ENCODE peak calls at places on chromosomes 1 and 21, in ten cellular contexts. G, W, H, I, B, A, E, R, V and C are unnamed samples. For H3K4me1 and H3K9me3, the result is how much of the 10 kb centered on the place peaks cover.

GRCh38 chr1:66773227-66773626 is 21.0 kb downstream of the DYNLT5 start:
- DNase-seq in G (no peak), W (no peak), H (no peak), I (no peak), B (no peak), A (no peak), E (no peak), R (no peak), V (no peak), C (no peak)

GRCh38 chr21:38377165-38378093 is 120.6 kb downstream of the KCNJ15 start:
- DNase-seq in G (peak), W (no peak), H (no peak), I (no peak), B (no peak), A (no peak), E (no peak), R (no peak), V (peak), C (no peak)

GRCh38 chr1:15540201-15540600 is 13.6 kb downstream of the DNAJC16 start:
- DNase-seq in G (no peak), W (no peak), H (no peak), I (no peak), B (peak), A (no peak), E (no peak), R (no peak), V (no peak), C (no peak)

GRCh38 chr1:31891280-31891679 is 46.9 kb downstream of the PTP4A2 start:
- DNase-seq in G (no peak), W (no peak), H (peak), I (no peak), B (no peak), A (no peak), E (no peak), R (no peak), V (no peak), C (no peak)

GRCh38 chr1:207336559-207337467 is 15.3 kb downstream of the CD55 start:
- DNase-seq in G (no peak), W (no peak), H (peak), I (no peak), B (peak), A (peak), E (no peak), R (no peak), V (no peak), C (no peak)

GRCh38 chr1:221521686-221522085 is 220.2 kb downstream of the DUSP10 start:
- DNase-seq in G (no peak), W (no peak), H (no peak), I (no peak), B (no peak), A (no peak), E (no peak), R (no peak), V (no peak), C (no peak)

GRCh38 chr1:103129796-103130195 is 21.5 kb upstream of the COL11A1 start:
- DNase-seq in G (no peak), W (no peak), H (peak), I (no peak), B (no peak), A (no peak), E (no peak), R (no peak), V (no peak), C (no peak)

GRCh38 chr1:152870831-152871730 is 7.0 kb upstream of the SMCP start:
- DNase-seq in G (peak), W (no peak), H (peak), I (no peak), B (peak), A (no peak), E (no peak), R (no peak), V (no peak), C (no peak)

GRCh38 chr1:154502066-154502741 is at the start of the genes SHE and TDRD10:
- DNase-seq in G (no peak), W (peak), H (no peak), I (no peak), B (no peak), A (no peak), E (peak), R (peak), V (peak), C (no peak)

GRCh38 chr1:204408602-204409001 is 3.0 kb downstream of the PPP1R15B start:
- DNase-seq in G (no peak), W (no peak), H (no peak), I (no peak), B (no peak), A (no peak), E (no peak), R (no peak), V (no peak), C (no peak)
- H3K4me1 ChIP-seq in G (under half), W (under half), H (under half), I (under half), B (under half), A (under half), E (under half), R (under half), V (under half), C (under half)

DNA sequence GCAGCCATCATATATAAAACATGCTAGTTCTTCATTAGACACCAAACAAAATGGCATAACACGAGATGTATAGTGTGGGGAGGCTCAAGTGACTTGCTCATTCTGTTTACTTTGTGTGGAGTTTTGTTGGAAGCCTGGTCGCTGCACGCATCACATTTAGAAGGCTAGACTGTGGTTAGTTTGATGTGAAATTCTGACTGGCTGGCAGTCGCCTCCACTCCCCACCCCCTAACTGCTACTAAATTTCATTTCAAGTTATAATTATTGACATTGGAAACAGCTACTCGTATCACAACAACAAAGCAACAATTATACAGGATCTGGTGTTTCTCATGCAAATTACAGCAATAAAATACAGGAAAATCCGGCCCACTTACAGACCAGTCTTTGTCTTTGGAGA is 356.1 kb downstream of the LMO4 start:
- DNase-seq in G (no peak), W (peak), H (no peak), I (no peak), B (peak), A (no peak), E (peak), R (no peak), V (no peak), C (no peak)
- H3K9me3 ChIP-seq in G (under half), W (under half), H (under half), I (under half), B (under half), A (under half), E (under half), R (under half), V (under half), C (under half)

GRCh38 chr1:59695301-59695700 is 119.4 kb upstream of the HOOK1 start:
- DNase-seq in G (peak), W (no peak), H (no peak), I (no peak), B (no peak), A (no peak), E (no peak), R (no peak), V (no peak), C (no peak)

GRCh38 chr1:59691261-59691660 is 123.5 kb upstream of the HOOK1 start:
- DNase-seq in G (peak), W (peak), H (no peak), I (no peak), B (peak), A (no peak), E (peak), R (peak), V (peak), C (no peak)

GRCh38 chr1:59692591-59692990 is 122.2 kb upstream of the HOOK1 start:
- DNase-seq in G (peak), W (peak), H (no peak), I (no peak), B (peak), A (no peak), E (no peak), R (peak), V (peak), C (no peak)

GRCh38 chr1:59690531-59690930 is 124.2 kb upstream of the HOOK1 start:
- DNase-seq in G (peak), W (no peak), H (no peak), I (no peak), B (no peak), A (no peak), E (no peak), R (no peak), V (no peak), C (no peak)

GRCh38 chr1:59693431-59693830 is 121.3 kb upstream of the HOOK1 start:
- DNase-seq in G (peak), W (no peak), H (no peak), I (no peak), B (no peak), A (no peak), E (no peak), R (no peak), V (no peak), C (no peak)
- H3K4me1 ChIP-seq in G (under half), W (under half), H (under half), I (under half), B (under half), A (under half), E (under half), R (under half), V (under half), C (under half)

DNA sequence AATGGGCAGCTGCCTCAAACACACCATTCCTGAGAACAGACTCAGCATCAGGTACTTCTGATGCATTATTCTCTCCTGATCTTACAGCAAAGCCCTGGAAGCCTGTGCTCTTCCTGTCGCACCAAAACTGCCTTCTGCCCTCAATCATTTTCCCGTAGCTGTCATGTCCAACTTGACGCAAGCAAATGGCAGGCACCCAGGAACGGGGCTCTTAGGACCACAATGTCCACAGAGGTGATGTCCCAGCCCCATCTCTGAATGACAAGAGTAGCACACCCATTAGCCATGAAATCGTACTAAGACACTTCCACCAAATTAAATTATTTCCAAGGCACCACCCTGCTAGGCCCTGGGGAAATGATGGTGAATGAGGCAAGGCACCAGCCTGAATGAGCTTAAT is 47.1 kb downstream of the PTPN14 start:
- DNase-seq in G (no peak), W (no peak), H (no peak), I (no peak), B (no peak), A (no peak), E (no peak), R (no peak), V (no peak), C (no peak)
- H3K9me3 ChIP-seq in G (under half), W (under half), H (under half), I (under half), B (under half), A (under half), E (under half), R (under half), V (under half), C (under half)

DNA sequence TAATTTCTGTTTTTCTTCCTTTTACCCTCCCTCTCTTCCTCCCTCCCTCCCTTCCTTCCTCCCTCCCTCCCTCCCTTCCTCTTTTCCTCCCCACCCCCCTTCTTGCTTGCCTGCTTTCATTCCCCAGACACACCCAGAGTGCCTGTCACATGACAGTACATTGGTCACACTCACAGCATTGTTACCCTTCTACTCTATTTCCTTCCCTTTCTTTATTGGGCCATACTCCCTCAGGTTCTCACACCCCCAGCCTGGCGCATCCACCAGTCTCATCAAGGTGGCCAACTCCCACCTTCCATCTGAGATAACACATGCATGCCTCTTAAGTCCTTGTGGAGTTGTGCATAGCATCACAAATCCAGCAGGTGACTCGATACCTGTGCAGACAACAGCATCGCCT is 10.9 kb downstream of the TMPRSS3 start:
- DNase-seq in G (no peak), W (no peak), H (no peak), I (no peak), B (no peak), A (no peak), E (no peak), R (no peak), V (no peak), C (no peak)
- H3K4me1 ChIP-seq in G (under half), W (under half), H (under half), I (under half), B (under half), A (under half), E (under half), R (under half), V (under half), C (under half)